ENCODE peak calls at places on chromosome 2, in five cellular contexts. N is spleen, K is ascending aorta, D is fibroblast of lung, S is uterus. Z is an unnamed sample. For H3K4me1 and H3K36me3, the result is how much of the 10 kb centered on the place peaks cover.

GRCh38 chr2:3483227-3483985 is 35.9 kb downstream of the ADI1 start:
- DNase-seq in N (peak), K (no peak), D (peak), S (peak), Z (peak)

GRCh38 chr2:122660786-122661634 is 905.6 kb downstream of the TSN start:
- DNase-seq in N (no peak), K (no peak), D (no peak), S (no peak), Z (no peak)

GRCh38 chr2:60531638-60532216 is 21.7 kb downstream of the BCL11A start:
- DNase-seq in N (no peak), K (no peak), D (no peak), S (no peak), Z (no peak)

GRCh38 chr2:101517753-101518152 is 42.8 kb upstream of the RFX8 start:
- DNase-seq in N (no peak), K (no peak), D (peak), S (no peak), Z (no peak)

GRCh38 chr2:96091711-96092579 is 24.4 kb downstream of the ADRA2B start:
- DNase-seq in N (peak), K (no peak), D (no peak), S (no peak), Z (peak)

GRCh38 chr2:109270758-109271305 is 141.8 kb downstream of the SH3RF3 start:
- DNase-seq in N (peak), K (no peak), D (no peak), S (no peak), Z (peak)

GRCh38 chr2:165745916-165746315 is 48.1 kb downstream of the GALNT3 start:
- DNase-seq in N (no peak), K (no peak), D (peak), S (no peak), Z (peak)

GRCh38 chr2:43810427-43810826 is 28.2 kb downstream of the ABCG5 start:
- DNase-seq in N (no peak), K (no peak), D (no peak), S (no peak), Z (no peak)

GRCh38 chr2:135667045-135667444 is 74.6 kb upstream of the UBXN4 start:
- DNase-seq in N (no peak), K (no peak), D (peak), S (no peak), Z (no peak)

DNA sequence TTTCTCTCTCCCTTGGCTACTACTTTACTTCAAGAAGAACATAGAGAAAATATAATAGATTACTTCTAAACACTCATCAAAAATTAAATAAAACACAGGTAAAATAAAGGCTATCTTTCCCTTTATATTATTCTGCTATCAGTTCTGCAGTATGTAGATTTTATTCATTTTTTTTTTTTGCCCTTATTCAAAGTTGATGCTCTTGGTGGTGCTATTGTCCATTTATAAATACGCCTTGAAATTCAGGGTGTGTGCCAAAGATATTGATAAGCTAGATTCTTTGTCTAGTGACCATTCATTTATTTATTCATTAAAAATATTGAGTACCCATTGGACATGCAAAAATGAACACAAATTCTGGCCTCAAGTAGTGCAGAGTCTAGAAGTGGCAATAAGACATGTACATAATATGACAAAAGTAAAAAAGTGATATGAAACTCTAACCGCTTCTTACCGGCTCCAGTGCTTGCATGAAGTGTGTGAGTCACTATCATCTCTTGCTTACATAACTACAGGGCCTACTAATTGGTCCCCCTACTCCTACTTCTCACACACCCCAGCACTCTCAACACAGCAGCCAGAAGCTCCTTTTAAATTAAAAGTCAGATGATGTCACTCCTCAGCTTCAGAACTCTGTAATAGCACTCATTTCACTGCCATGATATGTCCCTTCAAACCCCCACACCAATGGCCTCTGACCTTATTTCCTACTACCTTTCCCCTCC is 208.3 kb upstream of the FANCL start:
- DNase-seq in N (no peak), K (no peak), D (peak), S (no peak), Z (no peak)
- TF ChIP-seq CTCF in N (no peak), K (no peak), D (no peak), S (no peak), Z (no peak)

GRCh38 chr2:15177103-15177502 is 384.0 kb downstream of the NBAS start:
- DNase-seq in N (no peak), K (no peak), D (peak), S (no peak), Z (no peak)

GRCh38 chr2:15173506-15173905 is 387.6 kb downstream of the NBAS start:
- DNase-seq in N (no peak), K (no peak), D (no peak), S (no peak), Z (no peak)

GRCh38 chr2:15172825-15173224 is 388.3 kb downstream of the NBAS start:
- DNase-seq in N (no peak), K (no peak), D (no peak), S (no peak), Z (no peak)

GRCh38 chr2:15176604-15177003 is 384.5 kb downstream of the NBAS start:
- DNase-seq in N (no peak), K (no peak), D (no peak), S (no peak), Z (no peak)

GRCh38 chr2:15174567-15174966 is 386.6 kb downstream of the NBAS start:
- DNase-seq in N (no peak), K (no peak), D (no peak), S (no peak), Z (no peak)
- H3K4me1 ChIP-seq in N (under half), K (under half), D (under half), S (under half), Z (under half)

GRCh38 chr2:8798393-8798792 is 39.0 kb downstream of the KIDINS220 start:
- DNase-seq in N (no peak), K (no peak), D (no peak), S (no peak), Z (no peak)

GRCh38 chr2:8802741-8803140 is 34.7 kb downstream of the KIDINS220 start:
- DNase-seq in N (no peak), K (no peak), D (no peak), S (no peak), Z (no peak)

GRCh38 chr2:8800218-8800617 is 37.2 kb downstream of the KIDINS220 start:
- DNase-seq in N (no peak), K (no peak), D (no peak), S (no peak), Z (no peak)

GRCh38 chr2:8799004-8799403 is 38.4 kb downstream of the KIDINS220 start:
- DNase-seq in N (no peak), K (no peak), D (peak), S (no peak), Z (no peak)

GRCh38 chr2:8800821-8801220 is 36.6 kb downstream of the KIDINS220 start:
- DNase-seq in N (no peak), K (no peak), D (no peak), S (no peak), Z (no peak)
- H3K36me3 ChIP-seq in N (under half), K (under half), D (under half), S (under half), Z (half or more)

DNA sequence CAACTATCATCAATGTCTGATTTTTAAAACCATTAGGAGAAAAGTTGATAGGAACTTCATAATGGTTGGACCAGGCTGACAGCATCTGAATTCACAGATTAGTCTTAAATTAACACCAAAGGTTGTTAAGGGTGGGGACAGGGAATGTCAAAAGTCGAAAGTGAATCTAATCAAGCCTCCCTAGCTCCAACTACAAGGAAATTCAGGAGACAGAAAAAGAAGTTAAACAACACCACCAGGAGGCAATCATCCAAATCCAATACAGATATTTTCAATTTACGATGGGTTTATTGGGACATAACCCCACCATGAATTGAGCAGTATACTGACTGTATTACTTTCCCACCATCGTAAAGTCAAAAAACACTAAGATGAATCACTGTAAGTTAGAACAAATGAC is 32.8 kb downstream of the ATF2 start:
- DNase-seq in N (no peak), K (no peak), D (no peak), S (no peak), Z (no peak)
- TF ChIP-seq CTCF in N (no peak), K (no peak), D (no peak), S (no peak), Z (no peak)

GRCh38 chr2:145750617-145751016 is 1230.7 kb upstream of the ZEB2 start:
- DNase-seq in N (no peak), K (no peak), D (no peak), S (no peak), Z (no peak)

GRCh38 chr2:145748927-145749326 is 1229.0 kb upstream of the ZEB2 start:
- DNase-seq in N (no peak), K (no peak), D (no peak), S (no peak), Z (no peak)

GRCh38 chr2:145750074-145750473 is 1230.2 kb upstream of the ZEB2 start:
- DNase-seq in N (no peak), K (no peak), D (no peak), S (no peak), Z (no peak)

GRCh38 chr2:145751155-145751554 is 1231.2 kb upstream of the ZEB2 start:
- DNase-seq in N (no peak), K (no peak), D (no peak), S (no peak), Z (no peak)

DNA sequence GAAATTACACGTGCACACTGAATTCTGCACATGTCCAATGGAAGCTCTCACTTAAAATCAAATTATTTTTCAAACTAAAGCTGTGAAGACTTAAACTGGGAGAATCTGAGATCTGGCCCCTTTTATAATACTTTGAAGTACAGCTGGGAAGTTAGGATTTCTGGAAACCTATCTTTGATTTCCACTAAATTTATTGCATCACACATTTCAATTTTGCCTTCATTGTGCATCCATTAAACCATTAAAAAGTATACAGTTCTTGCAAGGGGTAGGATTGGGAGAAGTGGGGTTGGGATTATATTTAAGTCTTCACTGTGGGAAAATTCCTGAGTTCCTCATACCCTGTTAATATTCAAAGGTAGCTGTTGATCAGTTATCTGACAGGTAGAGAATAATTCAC is 1229.6 kb upstream of the ZEB2 start:
- DNase-seq in N (no peak), K (no peak), D (no peak), S (no peak), Z (no peak)
- H3K4me1 ChIP-seq in N (half or more), K (under half), D (under half), S (under half), Z (under half)

GRCh38 chr2:208040199-208041171 is 15.2 kb upstream of the PLEKHM3 start:
- DNase-seq in N (peak), K (peak), D (peak), S (peak), Z (peak)
- H3K36me3 ChIP-seq in N (under half), K (under half), D (under half), S (under half), Z (under half)